ENCODE peak calls at places on chromosomes 6 and 20, in ten cellular contexts. One of them, this sample, is unnamed.

GRCh38 chr20:12053348-12053747 is 135.7 kb downstream of the BTBD3 start:
- DNase-seq in breast epithelium: no peak
- DNase-seq in astrocyte: peak; percentile 83
- DNase-seq in vagina: peak; percentile 28
- DNase-seq in CD4-positive, alpha-beta memory T cell: no peak
- DNase-seq in CD8-positive, alpha-beta memory T cell: no peak
- DNase-seq in spleen: no peak
- DNase-seq in lower lobe of right lung: no peak
- DNase-seq in brain microvascular endothelial cell: peak; percentile 71
- DNase-seq in cardiac muscle cell: peak; percentile 89
- DNase-seq in this sample: no peak

GRCh38 chr6:82862543-82862942 is 203.1 kb downstream of the UBE3D start:
- DNase-seq in breast epithelium: no peak
- DNase-seq in astrocyte: peak; percentile 87
- DNase-seq in vagina: no peak
- DNase-seq in CD4-positive, alpha-beta memory T cell: no peak
- DNase-seq in CD8-positive, alpha-beta memory T cell: no peak
- DNase-seq in spleen: no peak
- DNase-seq in lower lobe of right lung: no peak
- DNase-seq in brain microvascular endothelial cell: no peak
- DNase-seq in cardiac muscle cell: peak; percentile 68
- DNase-seq in this sample: no peak

GRCh38 chr6:120373185-120373584 is 961.1 kb downstream of the TBC1D32 start:
- DNase-seq in breast epithelium: no peak
- DNase-seq in astrocyte: no peak
- DNase-seq in vagina: no peak
- DNase-seq in CD4-positive, alpha-beta memory T cell: no peak
- DNase-seq in CD8-positive, alpha-beta memory T cell: no peak
- DNase-seq in spleen: no peak
- DNase-seq in lower lobe of right lung: no peak
- DNase-seq in brain microvascular endothelial cell: no peak
- DNase-seq in cardiac muscle cell: no peak
- DNase-seq in this sample: no peak

GRCh38 chr6:134816300-134816699 is 133.6 kb downstream of the ALDH8A1 start:
- DNase-seq in breast epithelium: no peak
- DNase-seq in astrocyte: peak; percentile 19
- DNase-seq in vagina: no peak
- DNase-seq in CD4-positive, alpha-beta memory T cell: no peak
- DNase-seq in CD8-positive, alpha-beta memory T cell: no peak
- DNase-seq in spleen: no peak
- DNase-seq in lower lobe of right lung: no peak
- DNase-seq in brain microvascular endothelial cell: no peak
- DNase-seq in cardiac muscle cell: no peak
- DNase-seq in this sample: no peak

GRCh38 chr20:17357238-17357637 is 130.4 kb downstream of the PCSK2 start:
- DNase-seq in breast epithelium: no peak
- DNase-seq in astrocyte: no peak
- DNase-seq in vagina: no peak
- DNase-seq in CD4-positive, alpha-beta memory T cell: no peak
- DNase-seq in CD8-positive, alpha-beta memory T cell: no peak
- DNase-seq in spleen: no peak
- DNase-seq in lower lobe of right lung: no peak
- DNase-seq in brain microvascular endothelial cell: no peak
- DNase-seq in cardiac muscle cell: no peak
- DNase-seq in this sample: no peak

GRCh38 chr6:100088009-100088408 is 94.0 kb upstream of the MCHR2 start:
- DNase-seq in breast epithelium: no peak
- DNase-seq in astrocyte: peak; percentile 84
- DNase-seq in vagina: no peak
- DNase-seq in CD4-positive, alpha-beta memory T cell: no peak
- DNase-seq in CD8-positive, alpha-beta memory T cell: no peak
- DNase-seq in spleen: no peak
- DNase-seq in lower lobe of right lung: no peak
- DNase-seq in brain microvascular endothelial cell: no peak
- DNase-seq in cardiac muscle cell: peak; percentile 58
- DNase-seq in this sample: no peak

GRCh38 chr6:36029464-36029863 is 1.9 kb downstream of the MAPK14 start:
- DNase-seq in breast epithelium: no peak
- DNase-seq in astrocyte: peak; percentile 51
- DNase-seq in vagina: no peak
- DNase-seq in CD4-positive, alpha-beta memory T cell: no peak
- DNase-seq in CD8-positive, alpha-beta memory T cell: no peak
- DNase-seq in spleen: no peak
- DNase-seq in lower lobe of right lung: no peak
- DNase-seq in brain microvascular endothelial cell: peak; percentile 43
- DNase-seq in cardiac muscle cell: peak; percentile 91
- DNase-seq in this sample: no peak

GRCh38 chr20:63178889-63179751 is 36.8 kb downstream of the YTHDF1 start:
- DNase-seq in breast epithelium: no peak
- DNase-seq in astrocyte: no peak
- DNase-seq in vagina: no peak
- DNase-seq in CD4-positive, alpha-beta memory T cell: peak; percentile 67
- DNase-seq in CD8-positive, alpha-beta memory T cell: peak; percentile 83
- DNase-seq in spleen: peak; percentile 87
- DNase-seq in lower lobe of right lung: no peak
- DNase-seq in brain microvascular endothelial cell: no peak
- DNase-seq in cardiac muscle cell: no peak
- DNase-seq in this sample: peak; percentile 28

GRCh38 chr6:144055121-144055931 is 40.0 kb downstream of the SF3B5 start:
- DNase-seq in breast epithelium: no peak
- DNase-seq in astrocyte: no peak
- DNase-seq in vagina: no peak
- DNase-seq in CD4-positive, alpha-beta memory T cell: peak; percentile 72
- DNase-seq in CD8-positive, alpha-beta memory T cell: peak; percentile 78
- DNase-seq in spleen: no peak
- DNase-seq in lower lobe of right lung: no peak
- DNase-seq in brain microvascular endothelial cell: no peak
- DNase-seq in cardiac muscle cell: no peak
- DNase-seq in this sample: no peak

GRCh38 chr6:73058736-73059135 is 166.6 kb downstream of the KHDC1L start:
- DNase-seq in breast epithelium: no peak
- DNase-seq in astrocyte: peak; percentile 85
- DNase-seq in vagina: no peak
- DNase-seq in CD4-positive, alpha-beta memory T cell: no peak
- DNase-seq in CD8-positive, alpha-beta memory T cell: no peak
- DNase-seq in spleen: no peak
- DNase-seq in lower lobe of right lung: no peak
- DNase-seq in brain microvascular endothelial cell: no peak
- DNase-seq in cardiac muscle cell: peak; percentile 41
- DNase-seq in this sample: no peak

GRCh38 chr6:96939019-96939805 is 14.7 kb downstream of the KLHL32 start:
- DNase-seq in breast epithelium: no peak
- DNase-seq in astrocyte: peak; percentile 57
- DNase-seq in vagina: no peak
- DNase-seq in CD4-positive, alpha-beta memory T cell: no peak
- DNase-seq in CD8-positive, alpha-beta memory T cell: no peak
- DNase-seq in spleen: no peak
- DNase-seq in lower lobe of right lung: no peak
- DNase-seq in brain microvascular endothelial cell: peak; percentile 71
- DNase-seq in cardiac muscle cell: peak; percentile 54
- DNase-seq in this sample: no peak

GRCh38 chr6:90250405-90250804 is 46.2 kb downstream of the BACH2 start:
- DNase-seq in breast epithelium: no peak
- DNase-seq in astrocyte: no peak
- DNase-seq in vagina: no peak
- DNase-seq in CD4-positive, alpha-beta memory T cell: no peak
- DNase-seq in CD8-positive, alpha-beta memory T cell: no peak
- DNase-seq in spleen: no peak
- DNase-seq in lower lobe of right lung: no peak
- DNase-seq in brain microvascular endothelial cell: no peak
- DNase-seq in cardiac muscle cell: no peak
- DNase-seq in this sample: no peak

GRCh38 chr6:90249044-90249443 is 47.6 kb downstream of the BACH2 start:
- DNase-seq in breast epithelium: no peak
- DNase-seq in astrocyte: no peak
- DNase-seq in vagina: no peak
- DNase-seq in CD4-positive, alpha-beta memory T cell: no peak
- DNase-seq in CD8-positive, alpha-beta memory T cell: no peak
- DNase-seq in spleen: no peak
- DNase-seq in lower lobe of right lung: no peak
- DNase-seq in brain microvascular endothelial cell: peak; percentile 13
- DNase-seq in cardiac muscle cell: no peak
- DNase-seq in this sample: no peak

GRCh38 chr6:90251295-90251992 is 45.2 kb downstream of the BACH2 start:
- DNase-seq in breast epithelium: no peak
- DNase-seq in astrocyte: no peak
- DNase-seq in vagina: no peak
- DNase-seq in CD4-positive, alpha-beta memory T cell: no peak
- DNase-seq in CD8-positive, alpha-beta memory T cell: no peak
- DNase-seq in spleen: no peak
- DNase-seq in lower lobe of right lung: no peak
- DNase-seq in brain microvascular endothelial cell: no peak
- DNase-seq in cardiac muscle cell: no peak
- DNase-seq in this sample: no peak

GRCh38 chr6:90247262-90247661 is 49.4 kb downstream of the BACH2 start:
- DNase-seq in breast epithelium: no peak
- DNase-seq in astrocyte: no peak
- DNase-seq in vagina: no peak
- DNase-seq in CD4-positive, alpha-beta memory T cell: no peak
- DNase-seq in CD8-positive, alpha-beta memory T cell: no peak
- DNase-seq in spleen: no peak
- DNase-seq in lower lobe of right lung: no peak
- DNase-seq in brain microvascular endothelial cell: no peak
- DNase-seq in cardiac muscle cell: no peak
- DNase-seq in this sample: no peak

GRCh38 chr6:90249458-90249857 is 47.2 kb downstream of the BACH2 start:
- DNase-seq in breast epithelium: no peak
- DNase-seq in astrocyte: no peak
- DNase-seq in vagina: no peak
- DNase-seq in CD4-positive, alpha-beta memory T cell: no peak
- DNase-seq in CD8-positive, alpha-beta memory T cell: no peak
- DNase-seq in spleen: no peak
- DNase-seq in lower lobe of right lung: no peak
- DNase-seq in brain microvascular endothelial cell: no peak
- DNase-seq in cardiac muscle cell: no peak
- DNase-seq in this sample: no peak
- H3K27ac ChIP-seq in breast epithelium: no peak overlapping the region
- H3K27ac ChIP-seq in astrocyte: no peak overlapping the region
- H3K27ac ChIP-seq in vagina: no peak overlapping the region
- H3K27ac ChIP-seq in CD4-positive, alpha-beta memory T cell: no peak overlapping the region
- H3K27ac ChIP-seq in CD8-positive, alpha-beta memory T cell: no peak overlapping the region
- H3K27ac ChIP-seq in spleen: no peak overlapping the region
- H3K27ac ChIP-seq in lower lobe of right lung: no peak overlapping the region
- H3K27ac ChIP-seq in brain microvascular endothelial cell: no peak overlapping the region
- H3K27ac ChIP-seq in cardiac muscle cell: no peak overlapping the region
- H3K27ac ChIP-seq in this sample: no peak overlapping the region

DNA sequence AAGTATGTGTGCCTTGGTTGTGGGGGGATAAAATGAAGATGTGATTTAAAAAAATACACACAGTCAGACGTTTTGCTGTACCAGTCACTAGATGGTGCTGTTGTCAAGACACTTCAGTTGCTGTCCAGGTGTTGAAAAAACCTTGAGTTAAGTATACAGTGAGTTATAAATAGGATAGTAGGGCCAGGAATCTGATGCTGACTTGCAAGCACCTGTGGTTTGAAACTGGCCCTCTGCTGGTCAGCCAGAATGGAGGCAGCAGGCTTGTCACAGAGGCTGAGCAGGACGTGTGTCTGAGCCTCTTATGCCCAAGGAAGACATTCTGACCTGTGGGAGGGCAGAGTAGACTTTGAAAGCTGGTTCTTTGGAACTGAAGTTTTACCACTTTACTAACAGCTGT is 27.8 kb downstream of the RNF8 start:
- DNase-seq in breast epithelium: no peak
- DNase-seq in astrocyte: peak; percentile 59
- DNase-seq in vagina: no peak
- DNase-seq in CD4-positive, alpha-beta memory T cell: peak; percentile 45
- DNase-seq in CD8-positive, alpha-beta memory T cell: no peak
- DNase-seq in spleen: no peak
- DNase-seq in lower lobe of right lung: no peak
- DNase-seq in brain microvascular endothelial cell: peak; percentile 31
- DNase-seq in cardiac muscle cell: peak; percentile 62
- DNase-seq in this sample: no peak
- H3K27ac ChIP-seq in breast epithelium: no peak overlapping the region
- H3K27ac ChIP-seq in astrocyte: no peak overlapping the region
- H3K27ac ChIP-seq in vagina: no peak overlapping the region
- H3K27ac ChIP-seq in CD4-positive, alpha-beta memory T cell: no peak overlapping the region
- H3K27ac ChIP-seq in CD8-positive, alpha-beta memory T cell: no peak overlapping the region
- H3K27ac ChIP-seq in spleen: no peak overlapping the region
- H3K27ac ChIP-seq in lower lobe of right lung: no peak overlapping the region
- H3K27ac ChIP-seq in brain microvascular endothelial cell: no peak overlapping the region
- H3K27ac ChIP-seq in cardiac muscle cell: peak overlapping the region; percentile 15
- H3K27ac ChIP-seq in this sample: no peak overlapping the region

DNA sequence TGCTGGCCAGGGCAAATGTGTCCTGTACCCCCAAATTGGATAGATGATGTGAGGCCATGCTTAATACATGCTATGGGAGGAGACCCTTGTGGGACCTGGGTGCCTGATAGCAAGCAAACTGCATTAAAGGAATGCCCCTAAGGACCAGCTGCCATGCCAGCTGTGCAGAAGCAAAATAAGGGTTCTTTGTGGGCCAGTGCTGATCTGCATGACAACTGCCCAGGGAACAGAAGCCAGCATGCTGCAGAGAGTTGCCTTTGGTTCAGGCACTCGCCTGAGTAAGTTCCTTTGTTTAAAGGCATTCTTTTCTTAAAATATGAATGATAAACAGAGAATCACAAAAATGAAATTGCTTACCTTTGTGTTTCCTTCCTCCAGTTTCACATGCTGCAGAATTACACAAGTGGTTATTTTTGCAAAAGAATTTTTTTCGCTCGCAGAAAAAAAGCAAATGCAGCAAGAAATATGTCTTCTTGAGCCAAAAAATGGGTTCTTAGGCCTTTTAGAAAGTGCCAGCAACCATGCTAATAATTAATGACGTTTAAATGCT is 6.9 kb upstream of the SYNDIG1 start:
- DNase-seq in breast epithelium: no peak
- DNase-seq in astrocyte: no peak
- DNase-seq in vagina: no peak
- DNase-seq in CD4-positive, alpha-beta memory T cell: no peak
- DNase-seq in CD8-positive, alpha-beta memory T cell: no peak
- DNase-seq in spleen: no peak
- DNase-seq in lower lobe of right lung: no peak
- DNase-seq in brain microvascular endothelial cell: no peak
- DNase-seq in cardiac muscle cell: no peak
- DNase-seq in this sample: peak; percentile 54
- H3K27ac ChIP-seq in breast epithelium: no peak overlapping the region
- H3K27ac ChIP-seq in astrocyte: no peak overlapping the region
- H3K27ac ChIP-seq in vagina: no peak overlapping the region
- H3K27ac ChIP-seq in CD4-positive, alpha-beta memory T cell: no peak overlapping the region
- H3K27ac ChIP-seq in CD8-positive, alpha-beta memory T cell: no peak overlapping the region
- H3K27ac ChIP-seq in spleen: no peak overlapping the region
- H3K27ac ChIP-seq in lower lobe of right lung: no peak overlapping the region
- H3K27ac ChIP-seq in brain microvascular endothelial cell: no peak overlapping the region
- H3K27ac ChIP-seq in cardiac muscle cell: no peak overlapping the region
- H3K27ac ChIP-seq in this sample: peak overlapping the region; percentile 97

DNA sequence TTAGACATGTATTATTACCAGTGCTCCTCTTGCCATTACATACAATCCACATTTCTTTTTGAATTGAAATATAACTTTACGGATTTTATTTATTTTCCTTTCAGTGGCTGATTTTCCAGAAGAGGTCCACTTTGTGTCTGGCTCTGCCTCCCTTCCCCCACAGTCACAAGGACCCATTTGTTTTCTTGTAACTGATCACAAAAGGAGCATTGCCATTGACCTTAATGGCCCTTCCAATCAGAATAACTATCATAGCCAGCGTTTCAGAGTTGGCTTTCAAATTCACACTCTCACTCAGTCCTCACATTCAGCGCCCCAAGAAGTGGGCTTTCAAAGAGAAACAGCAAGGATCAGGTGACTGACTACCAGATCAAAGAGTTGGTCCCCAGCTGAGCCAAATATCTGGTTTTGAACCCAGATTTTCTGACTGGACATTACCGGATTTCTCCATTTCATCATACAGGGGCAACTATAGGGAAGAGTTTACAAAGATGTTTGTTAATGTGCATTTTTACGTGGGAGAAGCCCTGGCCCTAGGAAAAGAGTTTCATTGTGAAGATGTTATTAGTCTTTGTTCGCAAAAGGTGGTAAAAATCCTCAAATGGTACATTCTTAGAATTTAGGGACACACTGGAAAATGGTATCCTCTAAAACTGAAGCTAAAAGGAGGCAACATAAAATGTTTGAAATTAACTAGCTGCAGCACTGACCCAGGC is 2.0 kb upstream of the SLC22A23 start:
- DNase-seq in breast epithelium: no peak
- DNase-seq in astrocyte: no peak
- DNase-seq in vagina: no peak
- DNase-seq in CD4-positive, alpha-beta memory T cell: no peak
- DNase-seq in CD8-positive, alpha-beta memory T cell: no peak
- DNase-seq in spleen: no peak
- DNase-seq in lower lobe of right lung: no peak
- DNase-seq in brain microvascular endothelial cell: no peak
- DNase-seq in cardiac muscle cell: no peak
- DNase-seq in this sample: no peak
- H3K27ac ChIP-seq in breast epithelium: no peak overlapping the region
- H3K27ac ChIP-seq in astrocyte: no peak overlapping the region
- H3K27ac ChIP-seq in vagina: no peak overlapping the region
- H3K27ac ChIP-seq in CD4-positive, alpha-beta memory T cell: no peak overlapping the region
- H3K27ac ChIP-seq in CD8-positive, alpha-beta memory T cell: no peak overlapping the region
- H3K27ac ChIP-seq in spleen: no peak overlapping the region
- H3K27ac ChIP-seq in lower lobe of right lung: no peak overlapping the region
- H3K27ac ChIP-seq in brain microvascular endothelial cell: no peak overlapping the region
- H3K27ac ChIP-seq in cardiac muscle cell: no peak overlapping the region
- H3K27ac ChIP-seq in this sample: peak overlapping the region; percentile 79

This sample was measured in caudate nucleus.